ENCODE peak calls at places on chromosomes 3 and 15, in seven cellular contexts. N, L, O, E, V, U and F are unnamed samples.

GRCh38 chr3:33358172-33358781 is 81.0 kb downstream of the FBXL2 start:
- DNase-seq in N (no peak), L (no peak), O (no peak), E (no peak), V (no peak), U (no peak), F (no peak)

GRCh38 chr15:41494190-41494921 is 682 bp downstream of the ITPKA start:
- DNase-seq in N (peak; percentile 18), L (peak; percentile 55), O (no peak), E (peak; percentile 83), V (peak; percentile 69), U (peak; percentile 69), F (peak; percentile 25)

GRCh38 chr15:94584833-94585244 is 353.5 kb downstream of the MCTP2 start:
- DNase-seq in N (no peak), L (no peak), O (peak; percentile 98), E (no peak), V (no peak), U (no peak), F (no peak)

GRCh38 chr3:133882986-133883586 is 12.6 kb downstream of the RAB6B start:
- DNase-seq in N (no peak), L (no peak), O (no peak), E (no peak), V (no peak), U (no peak), F (no peak)

GRCh38 chr3:195811756-195812155 is at the start of gene MUC4:
- DNase-seq in N (no peak), L (no peak), O (no peak), E (no peak), V (no peak), U (peak; percentile 62), F (no peak)

GRCh38 chr3:192851821-192852352 is 65.8 kb downstream of the MB21D2 start:
- DNase-seq in N (peak; percentile 79), L (peak; percentile 75), O (peak; percentile 92), E (peak; percentile 83), V (peak; percentile 78), U (peak; percentile 60), F (peak; percentile 97)

GRCh38 chr3:173465112-173465511 is 67.6 kb downstream of the NLGN1 start:
- DNase-seq in N (no peak), L (no peak), O (peak; percentile 79), E (no peak), V (no peak), U (no peak), F (no peak)

GRCh38 chr3:58029842-58030584 is 21.8 kb downstream of the FLNB start:
- DNase-seq in N (no peak), L (no peak), O (no peak), E (no peak), V (no peak), U (no peak), F (no peak)

GRCh38 chr15:90130291-90130690 is 28.0 kb upstream of the IDH2 start:
- DNase-seq in N (no peak), L (no peak), O (no peak), E (no peak), V (no peak), U (no peak), F (no peak)
- TF ChIP-seq CTCF in N (no peak), L (no peak), O (no peak), E (no peak), V (no peak), U (no peak), F (no peak)

GRCh38 chr3:46675426-46675825 is 18.1 kb downstream of the ALS2CL start:
- DNase-seq in N (no peak), L (peak; percentile 14), O (no peak), E (peak; percentile 25), V (no peak), U (no peak), F (no peak)

GRCh38 chr3:46672349-46672695 is 21.2 kb downstream of the ALS2CL start:
- DNase-seq in N (no peak), L (no peak), O (no peak), E (peak; percentile 28), V (peak; percentile 46), U (no peak), F (no peak)

GRCh38 chr3:46675843-46676567 is 17.5 kb downstream of the ALS2CL start:
- DNase-seq in N (no peak), L (peak; percentile 36), O (no peak), E (peak; percentile 28), V (peak; percentile 52), U (no peak), F (no peak)

GRCh38 chr3:46673151-46674030 is 20.1 kb downstream of the ALS2CL start:
- DNase-seq in N (no peak), L (peak; percentile 30), O (no peak), E (peak; percentile 31), V (peak; percentile 52), U (no peak), F (no peak)

DNA sequence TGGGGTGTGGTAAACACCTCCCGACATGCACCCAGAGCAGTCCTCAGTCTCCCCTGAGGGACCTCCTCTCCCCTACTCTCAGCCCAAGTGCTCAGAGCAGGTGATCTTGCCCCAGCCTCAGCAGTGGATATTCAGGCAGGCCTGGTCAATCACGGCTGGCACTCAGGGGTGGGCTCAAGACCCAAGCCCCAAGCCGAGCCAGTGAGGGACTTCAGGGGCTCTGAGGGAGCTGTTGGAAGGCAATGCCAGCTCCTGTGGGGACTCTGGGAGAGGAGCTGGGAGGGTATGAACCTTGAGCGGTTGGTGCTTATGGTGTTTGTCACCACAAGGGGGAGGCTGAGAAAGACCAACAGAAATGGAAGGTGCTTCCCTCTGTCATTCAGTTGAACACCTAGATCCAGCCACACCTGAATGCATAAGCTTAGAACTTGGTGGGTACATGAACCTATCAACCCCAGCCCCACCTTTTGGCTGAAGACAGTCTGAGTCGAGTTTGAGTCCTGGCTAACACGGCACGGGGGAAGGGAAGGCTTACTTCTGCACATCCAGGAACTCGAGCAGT is 19.4 kb downstream of the ALS2CL start:
- DNase-seq in N (no peak), L (peak; percentile 26), O (no peak), E (peak; percentile 23), V (peak; percentile 28), U (no peak), F (no peak)
- TF ChIP-seq CTCF in N (no peak), L (no peak), O (peak; percentile 25), E (no peak), V (no peak), U (peak; percentile 3), F (no peak)

GRCh38 chr3:54835701-54836100 is 92.2 kb downstream of the LRTM1 start:
- DNase-seq in N (no peak), L (no peak), O (no peak), E (no peak), V (no peak), U (no peak), F (no peak)

GRCh38 chr3:54841461-54841860 is 86.4 kb downstream of the LRTM1 start:
- DNase-seq in N (no peak), L (no peak), O (no peak), E (no peak), V (no peak), U (peak; percentile 42), F (no peak)

GRCh38 chr3:54843352-54843751 is 84.5 kb downstream of the LRTM1 start:
- DNase-seq in N (no peak), L (no peak), O (no peak), E (no peak), V (no peak), U (no peak), F (no peak)

GRCh38 chr3:54836876-54837275 is 91.0 kb downstream of the LRTM1 start:
- DNase-seq in N (no peak), L (no peak), O (no peak), E (no peak), V (no peak), U (peak; percentile 14), F (no peak)

GRCh38 chr3:54837964-54838363 is 89.9 kb downstream of the LRTM1 start:
- DNase-seq in N (no peak), L (no peak), O (no peak), E (no peak), V (no peak), U (peak; percentile 16), F (no peak)
- TF ChIP-seq CTCF in N (no peak), L (no peak), O (no peak), E (no peak), V (no peak), U (peak; percentile 39), F (no peak)

GRCh38 chr3:88005066-88005465 is 53.7 kb downstream of the CGGBP1 start:
- DNase-seq in N (peak; percentile 49), L (no peak), O (peak; percentile 45), E (no peak), V (no peak), U (no peak), F (no peak)
- TF ChIP-seq CTCF in N (peak; percentile 73), L (peak; percentile 30), O (no peak), E (no peak), V (peak; percentile 31), U (peak; percentile 54), F (no peak)

DNA sequence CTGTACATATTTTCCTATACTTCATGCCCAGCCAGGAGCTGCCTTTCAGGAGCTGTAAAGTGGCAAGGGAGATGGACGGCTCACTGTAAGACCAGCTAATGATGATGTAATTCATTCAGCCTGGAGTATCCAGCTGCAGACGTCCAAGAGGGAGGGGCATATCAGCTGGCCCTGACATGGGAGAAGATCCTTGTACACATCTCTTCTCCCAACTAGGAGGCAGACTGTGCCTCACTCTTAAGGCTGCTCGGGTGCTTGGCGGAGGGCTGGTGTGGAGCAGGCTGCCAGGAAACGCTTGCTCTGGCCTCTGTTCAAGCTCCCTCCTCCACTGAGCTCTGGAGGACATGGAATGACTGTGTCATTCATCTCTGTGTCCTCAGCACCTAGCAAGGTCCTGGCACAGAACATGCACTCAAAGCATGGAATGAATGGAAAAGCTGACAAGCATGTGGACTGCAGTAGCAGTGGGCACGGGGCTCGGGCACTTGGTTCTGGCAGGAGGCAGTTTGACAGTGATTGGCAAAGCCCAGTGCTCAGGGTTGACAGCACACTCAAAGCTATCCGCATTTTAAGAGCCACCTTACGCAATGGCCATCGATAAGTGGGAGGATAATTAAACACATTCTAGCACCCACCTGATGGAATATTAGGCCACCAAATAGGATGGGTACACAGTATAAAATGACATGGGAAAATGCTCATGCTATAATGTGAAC is 72.4 kb downstream of the TBC1D2B start:
- DNase-seq in N (peak; percentile 51), L (peak; percentile 77), O (peak; percentile 74), E (peak; percentile 90), V (peak; percentile 87), U (peak; percentile 84), F (no peak)
- TF ChIP-seq CTCF in N (no peak), L (peak; percentile 20), O (no peak), E (no peak), V (peak; percentile 33), U (peak; percentile 37), F (no peak)

GRCh38 chr3:26118165-26118564 is 328.3 kb downstream of the OXSM start:
- DNase-seq in N (no peak), L (no peak), O (no peak), E (no peak), V (no peak), U (no peak), F (no peak)
- TF ChIP-seq CTCF in N (no peak), L (no peak), O (no peak), E (no peak), V (peak; percentile 24), U (peak; percentile 8), F (no peak)